ENCODE peak calls at places on chromosomes 13 and 19, in six cellular contexts. B is AG04450, A is thoracic aorta, P is mucosa of descending colon, W is bronchial epithelial cell, R is A549. K is an unnamed sample.

GRCh38 chr19:5694167-5694951 is 4.3 kb downstream of the RPL36 start:
- DNase-seq in B (no peak), A (no peak), P (no peak), W (no peak), R (no peak), K (no peak)

GRCh38 chr13:50115695-50116094 is 100.5 kb downstream of the KCNRG start:
- DNase-seq in B (no peak), A (no peak), P (no peak), W (no peak), R (no peak), K (no peak)

GRCh38 chr13:71871844-71872243 is 4.8 kb upstream of the DACH1 start:
- DNase-seq in B (no peak), A (no peak), P (no peak), W (no peak), R (no peak), K (no peak)

GRCh38 chr13:75489502-75490263 is 7.7 kb upstream of the TBC1D4 start:
- DNase-seq in B (peak), A (no peak), P (no peak), W (peak), R (no peak), K (no peak)

GRCh38 chr13:98312606-98313005 is 135.5 kb upstream of the RNF113B start:
- DNase-seq in B (no peak), A (no peak), P (no peak), W (no peak), R (no peak), K (no peak)

GRCh38 chr13:75285310-75285709 is 196.7 kb downstream of the TBC1D4 start:
- DNase-seq in B (no peak), A (no peak), P (no peak), W (no peak), R (no peak), K (no peak)

GRCh38 chr13:113841355-113841653 is 22.6 kb downstream of the GAS6 start:
- DNase-seq in B (no peak), A (no peak), P (no peak), W (no peak), R (no peak), K (no peak)

GRCh38 chr19:19602713-19603320 is 15.7 kb downstream of the PBX4 start:
- DNase-seq in B (no peak), A (no peak), P (no peak), W (peak), R (no peak), K (no peak)

GRCh38 chr13:114161644-114162532 is 17.2 kb upstream of the CFAP97D2 start:
- DNase-seq in B (no peak), A (no peak), P (peak), W (peak), R (no peak), K (no peak)

GRCh38 chr19:8684001-8684902 is 14.3 kb downstream of the ACTL9 start:
- DNase-seq in B (no peak), A (no peak), P (no peak), W (no peak), R (no peak), K (no peak)

GRCh38 chr19:32489971-32490370 is 84.4 kb downstream of the DPY19L3 start:
- DNase-seq in B (no peak), A (no peak), P (no peak), W (no peak), R (no peak), K (no peak)

GRCh38 chr19:45852941-45853340 is 10.0 kb downstream of the SYMPK start:
- DNase-seq in B (no peak), A (no peak), P (no peak), W (no peak), R (no peak), K (no peak)

GRCh38 chr13:51643882-51644281 is 59.6 kb downstream of the WDFY2 start:
- DNase-seq in B (peak), A (no peak), P (no peak), W (peak), R (peak), K (no peak)

GRCh38 chr13:51646041-51646670 is 61.9 kb downstream of the WDFY2 start:
- DNase-seq in B (no peak), A (no peak), P (no peak), W (no peak), R (no peak), K (no peak)

GRCh38 chr13:51645154-51645650 is 60.9 kb downstream of the WDFY2 start:
- DNase-seq in B (no peak), A (no peak), P (no peak), W (peak), R (no peak), K (no peak)

GRCh38 chr13:51644649-51645048 is 60.4 kb downstream of the WDFY2 start:
- DNase-seq in B (no peak), A (no peak), P (no peak), W (peak), R (no peak), K (no peak)

DNA sequence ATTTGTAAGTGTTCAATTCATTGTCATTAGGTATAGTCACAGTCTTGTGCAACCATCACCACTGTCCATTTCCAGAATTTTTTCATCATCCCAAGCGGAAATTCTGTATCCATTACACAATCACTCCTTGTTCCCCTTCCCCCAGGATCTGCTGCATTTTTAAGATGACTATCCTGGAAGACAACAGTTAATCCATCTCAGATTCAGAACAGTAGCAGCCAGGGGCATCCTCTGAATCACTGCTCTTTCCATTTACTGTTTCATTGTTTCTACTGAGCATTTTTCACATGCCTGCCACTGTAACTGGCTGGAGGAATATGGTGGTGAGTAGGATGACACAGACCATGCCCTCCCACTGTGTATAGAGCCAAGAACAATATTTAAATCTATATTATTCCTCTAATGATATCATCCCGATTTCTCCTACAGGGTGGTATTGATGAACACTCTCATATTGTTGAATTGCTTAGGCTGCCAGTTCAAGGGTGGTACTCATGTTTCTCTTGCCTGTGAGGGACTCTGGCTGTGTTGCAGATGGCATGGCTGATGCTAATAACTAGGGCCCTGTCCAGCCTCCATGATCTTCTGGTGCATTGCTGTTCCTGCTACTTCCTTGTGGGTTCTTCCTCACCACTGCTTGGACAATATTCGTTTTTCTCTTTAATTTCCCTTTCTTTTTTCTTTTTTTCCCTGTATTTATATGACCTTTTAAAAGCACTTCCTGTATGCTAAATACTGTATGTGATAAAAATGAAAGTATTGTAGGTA is 59.0 kb downstream of the WDFY2 start:
- DNase-seq in B (peak), A (no peak), P (no peak), W (peak), R (peak), K (no peak)
- H3K4me3 ChIP-seq in B (no peak), A (no peak), P (no peak), W (no peak), R (no peak), K (no peak)

GRCh38 chr19:30158893-30159245 is 213.3 kb upstream of the ZNF536 start:
- DNase-seq in B (no peak), A (no peak), P (no peak), W (no peak), R (no peak), K (no peak)

GRCh38 chr19:30160426-30160825 is 211.8 kb upstream of the ZNF536 start:
- DNase-seq in B (no peak), A (no peak), P (no peak), W (no peak), R (no peak), K (no peak)

GRCh38 chr19:30160996-30161655 is 211.1 kb upstream of the ZNF536 start:
- DNase-seq in B (no peak), A (no peak), P (no peak), W (no peak), R (no peak), K (no peak)

GRCh38 chr19:30158067-30158892 is 213.9 kb upstream of the ZNF536 start:
- DNase-seq in B (no peak), A (no peak), P (no peak), W (no peak), R (no peak), K (no peak)

GRCh38 chr19:30159636-30160035 is 212.5 kb upstream of the ZNF536 start:
- DNase-seq in B (no peak), A (no peak), P (no peak), W (no peak), R (no peak), K (no peak)
- H3K4me3 ChIP-seq in B (no peak), A (no peak), P (no peak), W (no peak), R (no peak), K (no peak)

GRCh38 chr13:42056146-42056545 is 7.7 kb downstream of the DGKH start:
- DNase-seq in B (no peak), A (no peak), P (no peak), W (no peak), R (no peak), K (no peak)
- H3K4me3 ChIP-seq in B (no peak), A (peak), P (no peak), W (no peak), R (no peak), K (no peak)

DNA sequence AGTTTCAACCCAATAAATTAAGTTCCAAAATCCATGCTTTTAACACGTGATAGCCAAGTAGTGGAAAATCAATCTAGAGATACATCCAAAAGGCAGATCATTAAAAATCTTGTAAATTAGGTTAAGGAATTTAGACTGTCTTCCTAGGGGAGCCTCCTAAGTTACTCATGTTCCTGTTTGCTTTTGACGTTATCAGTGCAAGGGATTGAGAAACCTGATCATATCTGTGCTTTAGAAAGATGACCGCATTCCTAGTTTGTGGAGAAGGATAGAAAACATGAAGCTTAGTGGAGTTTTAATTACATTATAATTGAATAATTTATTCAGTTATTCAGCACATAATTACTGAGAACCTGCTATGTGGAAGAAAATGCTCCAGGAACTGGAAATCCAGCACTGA is 251.0 kb upstream of the ARGLU1 start:
- DNase-seq in B (no peak), A (no peak), P (no peak), W (no peak), R (no peak), K (no peak)
- H3K4me3 ChIP-seq in B (no peak), A (no peak), P (no peak), W (no peak), R (no peak), K (no peak)

DNA sequence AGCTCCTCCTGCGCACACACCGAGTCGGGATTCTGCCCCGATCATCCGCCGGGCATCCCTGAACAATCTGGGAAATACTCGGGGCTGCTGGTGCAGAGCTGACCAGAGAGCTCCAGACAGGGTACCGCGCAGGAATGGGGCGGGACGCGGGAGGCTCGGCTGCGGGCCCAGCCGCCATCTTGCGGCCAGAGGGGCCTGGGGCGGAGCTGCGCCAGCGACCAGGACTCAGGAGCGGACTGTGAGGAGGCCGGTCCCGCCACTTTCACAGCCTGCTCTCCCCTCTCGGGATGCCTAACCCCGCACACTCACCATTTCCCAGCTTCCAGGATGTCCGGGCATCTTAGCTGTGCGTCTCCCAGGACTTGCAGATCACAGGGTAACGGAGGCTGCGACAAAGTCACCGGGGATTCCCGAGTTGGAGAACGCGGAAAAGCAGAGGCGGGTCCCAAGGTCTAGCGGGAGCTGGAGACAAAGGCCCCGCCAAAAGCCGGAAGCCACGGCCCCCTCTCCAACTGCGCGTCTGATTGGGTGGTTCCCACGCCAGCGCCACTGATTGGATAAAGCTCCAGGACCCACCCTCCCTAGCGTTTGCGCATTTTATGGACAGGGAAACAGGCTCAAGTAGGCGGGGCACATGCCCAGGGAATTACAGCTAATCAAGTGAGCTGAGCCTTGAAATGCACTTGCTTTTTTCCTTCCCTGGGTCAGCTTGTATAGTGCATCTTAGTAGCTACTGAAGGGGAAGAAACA is 15.8 kb upstream of the ZNF43 start:
- DNase-seq in B (peak), A (peak), P (peak), W (peak), R (peak), K (peak)
- H3K4me3 ChIP-seq in B (peak), A (peak), P (peak), W (peak), R (peak), K (peak)

DNA sequence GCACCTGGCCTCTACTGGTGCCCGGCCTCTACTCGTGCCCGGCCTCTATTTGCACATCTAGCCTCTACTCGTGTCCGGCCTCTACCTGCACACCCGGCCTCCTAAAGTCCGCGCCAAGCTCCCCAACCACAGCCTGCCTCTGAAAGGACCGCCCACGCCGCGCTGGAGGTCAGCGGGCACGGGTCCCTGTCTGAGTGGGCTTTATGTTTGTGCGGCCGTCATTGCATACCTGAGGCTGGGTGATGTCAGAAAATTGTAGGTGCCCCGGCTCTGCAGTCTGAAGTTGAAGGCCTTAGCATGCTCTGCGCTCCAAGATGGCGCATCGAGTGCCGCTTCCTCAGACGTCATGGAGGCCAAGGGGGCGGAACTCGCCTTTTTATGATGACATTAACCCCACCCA is 1.1 kb downstream of the ZNF135 start:
- DNase-seq in B (no peak), A (no peak), P (no peak), W (no peak), R (no peak), K (no peak)
- H3K4me3 ChIP-seq in B (no peak), A (peak), P (no peak), W (no peak), R (no peak), K (no peak)

DNA sequence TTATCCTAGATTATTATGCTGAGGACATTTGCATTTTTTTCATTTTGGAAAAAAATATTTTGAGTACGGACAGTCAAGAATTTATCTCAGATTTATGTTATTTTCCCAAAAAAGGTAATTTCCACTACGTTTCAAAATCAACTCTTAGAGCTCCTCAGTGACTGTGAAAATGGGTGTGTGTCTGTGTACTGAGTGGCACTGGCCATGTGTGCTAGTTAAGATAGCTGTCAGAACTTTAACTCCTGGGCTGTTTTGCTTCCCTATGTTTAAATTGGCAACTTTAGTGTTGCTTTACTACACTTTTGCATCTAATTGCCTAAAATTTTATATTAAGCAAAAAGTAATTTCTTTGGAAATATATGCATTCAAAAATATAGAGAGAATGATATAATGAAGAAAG is 927.3 kb downstream of the EFNB2 start:
- DNase-seq in B (no peak), A (no peak), P (no peak), W (no peak), R (no peak), K (no peak)
- H3K4me3 ChIP-seq in B (no peak), A (no peak), P (no peak), W (no peak), R (no peak), K (no peak)